ENCODE peak calls at places on chromosomes 6 and 20, in ten cellular contexts. One of them, this sample, is unnamed.

GRCh38 chr6:139871844-139872510 is 497.5 kb upstream of the CITED2 start:
- DNase-seq in breast epithelium: no peak
- DNase-seq in NCI-H345: no peak
- DNase-seq in HS-27A: no peak
- DNase-seq in T-helper 2 cell: no peak
- DNase-seq in upper lobe of right lung: no peak
- DNase-seq in GOT3: no peak
- DNase-seq in NCI-H2081: no peak
- DNase-seq in stimulated activated CD8-positive, alpha-beta memory T cell treated with anti-CD3 and anti-CD28 coated beads, Interleukin-12 subunit alpha, Interleukin-12 subunit beta, amount 100 ng/mL, for 4 hours: no peak
- DNase-seq in left kidney: peak
- DNase-seq in this sample: no peak

GRCh38 chr6:131182991-131183425 is 47.7 kb downstream of the AKAP7 start:
- DNase-seq in breast epithelium: no peak
- DNase-seq in NCI-H345: no peak
- DNase-seq in HS-27A: no peak
- DNase-seq in T-helper 2 cell: no peak
- DNase-seq in upper lobe of right lung: no peak
- DNase-seq in GOT3: no peak
- DNase-seq in NCI-H2081: no peak
- DNase-seq in stimulated activated CD8-positive, alpha-beta memory T cell treated with anti-CD3 and anti-CD28 coated beads, Interleukin-12 subunit alpha, Interleukin-12 subunit beta, amount 100 ng/mL, for 4 hours: no peak
- DNase-seq in left kidney: peak
- DNase-seq in this sample: no peak

GRCh38 chr6:85390105-85390728 is 59.7 kb upstream of the NT5E start:
- DNase-seq in breast epithelium: no peak
- DNase-seq in NCI-H345: no peak
- DNase-seq in HS-27A: no peak
- DNase-seq in T-helper 2 cell: no peak
- DNase-seq in upper lobe of right lung: no peak
- DNase-seq in GOT3: no peak
- DNase-seq in NCI-H2081: no peak
- DNase-seq in stimulated activated CD8-positive, alpha-beta memory T cell treated with anti-CD3 and anti-CD28 coated beads, Interleukin-12 subunit alpha, Interleukin-12 subunit beta, amount 100 ng/mL, for 4 hours: no peak
- DNase-seq in left kidney: no peak
- DNase-seq in this sample: no peak

GRCh38 chr6:109124219-109124618 is 28.9 kb downstream of the CEP57L1 start:
- DNase-seq in breast epithelium: no peak
- DNase-seq in NCI-H345: no peak
- DNase-seq in HS-27A: no peak
- DNase-seq in T-helper 2 cell: no peak
- DNase-seq in upper lobe of right lung: no peak
- DNase-seq in GOT3: no peak
- DNase-seq in NCI-H2081: no peak
- DNase-seq in stimulated activated CD8-positive, alpha-beta memory T cell treated with anti-CD3 and anti-CD28 coated beads, Interleukin-12 subunit alpha, Interleukin-12 subunit beta, amount 100 ng/mL, for 4 hours: no peak
- DNase-seq in left kidney: no peak
- DNase-seq in this sample: no peak

GRCh38 chr6:2404211-2404929 is 159.0 kb upstream of the GMDS start:
- DNase-seq in breast epithelium: no peak
- DNase-seq in NCI-H345: no peak
- DNase-seq in HS-27A: no peak
- DNase-seq in T-helper 2 cell: no peak
- DNase-seq in upper lobe of right lung: no peak
- DNase-seq in GOT3: no peak
- DNase-seq in NCI-H2081: no peak
- DNase-seq in stimulated activated CD8-positive, alpha-beta memory T cell treated with anti-CD3 and anti-CD28 coated beads, Interleukin-12 subunit alpha, Interleukin-12 subunit beta, amount 100 ng/mL, for 4 hours: no peak
- DNase-seq in left kidney: no peak
- DNase-seq in this sample: no peak

GRCh38 chr6:3209114-3210023 is 18.1 kb downstream of the TUBB2B start:
- DNase-seq in breast epithelium: no peak
- DNase-seq in NCI-H345: peak
- DNase-seq in HS-27A: no peak
- DNase-seq in T-helper 2 cell: peak
- DNase-seq in upper lobe of right lung: no peak
- DNase-seq in GOT3: peak
- DNase-seq in NCI-H2081: no peak
- DNase-seq in stimulated activated CD8-positive, alpha-beta memory T cell treated with anti-CD3 and anti-CD28 coated beads, Interleukin-12 subunit alpha, Interleukin-12 subunit beta, amount 100 ng/mL, for 4 hours: no peak
- DNase-seq in left kidney: peak
- DNase-seq in this sample: no peak

GRCh38 chr6:42572523-42572922 is 8.7 kb downstream of the UBR2 start:
- DNase-seq in breast epithelium: no peak
- DNase-seq in NCI-H345: no peak
- DNase-seq in HS-27A: no peak
- DNase-seq in T-helper 2 cell: no peak
- DNase-seq in upper lobe of right lung: no peak
- DNase-seq in GOT3: no peak
- DNase-seq in NCI-H2081: no peak
- DNase-seq in stimulated activated CD8-positive, alpha-beta memory T cell treated with anti-CD3 and anti-CD28 coated beads, Interleukin-12 subunit alpha, Interleukin-12 subunit beta, amount 100 ng/mL, for 4 hours: no peak
- DNase-seq in left kidney: peak
- DNase-seq in this sample: no peak

GRCh38 chr20:10565191-10565921 is 108.4 kb downstream of the JAG1 start:
- DNase-seq in breast epithelium: no peak
- DNase-seq in NCI-H345: no peak
- DNase-seq in HS-27A: no peak
- DNase-seq in T-helper 2 cell: no peak
- DNase-seq in upper lobe of right lung: no peak
- DNase-seq in GOT3: no peak
- DNase-seq in NCI-H2081: no peak
- DNase-seq in stimulated activated CD8-positive, alpha-beta memory T cell treated with anti-CD3 and anti-CD28 coated beads, Interleukin-12 subunit alpha, Interleukin-12 subunit beta, amount 100 ng/mL, for 4 hours: no peak
- DNase-seq in left kidney: no peak
- DNase-seq in this sample: no peak

GRCh38 chr6:145814501-145815350 is at the start of gene FBXO30:
- DNase-seq in breast epithelium: peak
- DNase-seq in NCI-H345: peak
- DNase-seq in HS-27A: peak
- DNase-seq in T-helper 2 cell: peak
- DNase-seq in upper lobe of right lung: peak
- DNase-seq in GOT3: peak
- DNase-seq in NCI-H2081: peak
- DNase-seq in stimulated activated CD8-positive, alpha-beta memory T cell treated with anti-CD3 and anti-CD28 coated beads, Interleukin-12 subunit alpha, Interleukin-12 subunit beta, amount 100 ng/mL, for 4 hours: peak
- DNase-seq in left kidney: peak
- DNase-seq in this sample: peak

GRCh38 chr20:11849270-11849920 is 68.3 kb upstream of the BTBD3 start:
- DNase-seq in breast epithelium: no peak
- DNase-seq in NCI-H345: peak
- DNase-seq in HS-27A: peak
- DNase-seq in T-helper 2 cell: no peak
- DNase-seq in upper lobe of right lung: no peak
- DNase-seq in GOT3: no peak
- DNase-seq in NCI-H2081: peak
- DNase-seq in stimulated activated CD8-positive, alpha-beta memory T cell treated with anti-CD3 and anti-CD28 coated beads, Interleukin-12 subunit alpha, Interleukin-12 subunit beta, amount 100 ng/mL, for 4 hours: no peak
- DNase-seq in left kidney: peak
- DNase-seq in this sample: peak

GRCh38 chr6:6665505-6665904 is 77.0 kb downstream of the LY86 start:
- DNase-seq in breast epithelium: no peak
- DNase-seq in NCI-H345: no peak
- DNase-seq in HS-27A: no peak
- DNase-seq in T-helper 2 cell: no peak
- DNase-seq in upper lobe of right lung: no peak
- DNase-seq in GOT3: no peak
- DNase-seq in NCI-H2081: no peak
- DNase-seq in stimulated activated CD8-positive, alpha-beta memory T cell treated with anti-CD3 and anti-CD28 coated beads, Interleukin-12 subunit alpha, Interleukin-12 subunit beta, amount 100 ng/mL, for 4 hours: no peak
- DNase-seq in left kidney: peak
- DNase-seq in this sample: no peak

GRCh38 chr20:44979090-44979621 is 12.8 kb downstream of the STK4 start:
- DNase-seq in breast epithelium: no peak
- DNase-seq in NCI-H345: no peak
- DNase-seq in HS-27A: no peak
- DNase-seq in T-helper 2 cell: peak
- DNase-seq in upper lobe of right lung: no peak
- DNase-seq in GOT3: no peak
- DNase-seq in NCI-H2081: no peak
- DNase-seq in stimulated activated CD8-positive, alpha-beta memory T cell treated with anti-CD3 and anti-CD28 coated beads, Interleukin-12 subunit alpha, Interleukin-12 subunit beta, amount 100 ng/mL, for 4 hours: no peak
- DNase-seq in left kidney: no peak
- DNase-seq in this sample: no peak

GRCh38 chr6:6825986-6826901 is 237.7 kb downstream of the LY86 start:
- DNase-seq in breast epithelium: no peak
- DNase-seq in NCI-H345: peak
- DNase-seq in HS-27A: no peak
- DNase-seq in T-helper 2 cell: no peak
- DNase-seq in upper lobe of right lung: peak
- DNase-seq in GOT3: no peak
- DNase-seq in NCI-H2081: no peak
- DNase-seq in stimulated activated CD8-positive, alpha-beta memory T cell treated with anti-CD3 and anti-CD28 coated beads, Interleukin-12 subunit alpha, Interleukin-12 subunit beta, amount 100 ng/mL, for 4 hours: no peak
- DNase-seq in left kidney: peak
- DNase-seq in this sample: no peak

GRCh38 chr20:37500311-37500710 is 20.7 kb upstream of the NNAT start:
- DNase-seq in breast epithelium: no peak
- DNase-seq in NCI-H345: peak
- DNase-seq in HS-27A: no peak
- DNase-seq in T-helper 2 cell: no peak
- DNase-seq in upper lobe of right lung: no peak
- DNase-seq in GOT3: no peak
- DNase-seq in NCI-H2081: no peak
- DNase-seq in stimulated activated CD8-positive, alpha-beta memory T cell treated with anti-CD3 and anti-CD28 coated beads, Interleukin-12 subunit alpha, Interleukin-12 subunit beta, amount 100 ng/mL, for 4 hours: no peak
- DNase-seq in left kidney: no peak
- DNase-seq in this sample: no peak

GRCh38 chr6:155185544-155185943 is 78.3 kb upstream of the CLDN20 start:
- DNase-seq in breast epithelium: no peak
- DNase-seq in NCI-H345: peak
- DNase-seq in HS-27A: no peak
- DNase-seq in T-helper 2 cell: no peak
- DNase-seq in upper lobe of right lung: no peak
- DNase-seq in GOT3: no peak
- DNase-seq in NCI-H2081: no peak
- DNase-seq in stimulated activated CD8-positive, alpha-beta memory T cell treated with anti-CD3 and anti-CD28 coated beads, Interleukin-12 subunit alpha, Interleukin-12 subunit beta, amount 100 ng/mL, for 4 hours: no peak
- DNase-seq in left kidney: peak
- DNase-seq in this sample: no peak

GRCh38 chr6:110545081-110545872 is 68.9 kb upstream of the SLC22A16 start:
- DNase-seq in breast epithelium: no peak
- DNase-seq in NCI-H345: no peak
- DNase-seq in HS-27A: no peak
- DNase-seq in T-helper 2 cell: no peak
- DNase-seq in upper lobe of right lung: no peak
- DNase-seq in GOT3: no peak
- DNase-seq in NCI-H2081: no peak
- DNase-seq in stimulated activated CD8-positive, alpha-beta memory T cell treated with anti-CD3 and anti-CD28 coated beads, Interleukin-12 subunit alpha, Interleukin-12 subunit beta, amount 100 ng/mL, for 4 hours: no peak
- DNase-seq in left kidney: no peak
- DNase-seq in this sample: no peak

GRCh38 chr20:61569836-61570235 is 317.8 kb downstream of the CDH4 start:
- DNase-seq in breast epithelium: no peak
- DNase-seq in NCI-H345: no peak
- DNase-seq in HS-27A: no peak
- DNase-seq in T-helper 2 cell: no peak
- DNase-seq in upper lobe of right lung: no peak
- DNase-seq in GOT3: no peak
- DNase-seq in NCI-H2081: no peak
- DNase-seq in stimulated activated CD8-positive, alpha-beta memory T cell treated with anti-CD3 and anti-CD28 coated beads, Interleukin-12 subunit alpha, Interleukin-12 subunit beta, amount 100 ng/mL, for 4 hours: no peak
- DNase-seq in left kidney: peak
- DNase-seq in this sample: no peak

GRCh38 chr6:28982476-28983266 is 22.4 kb downstream of the ZNF311 start:
- DNase-seq in breast epithelium: no peak
- DNase-seq in NCI-H345: no peak
- DNase-seq in HS-27A: peak
- DNase-seq in T-helper 2 cell: no peak
- DNase-seq in upper lobe of right lung: no peak
- DNase-seq in GOT3: no peak
- DNase-seq in NCI-H2081: no peak
- DNase-seq in stimulated activated CD8-positive, alpha-beta memory T cell treated with anti-CD3 and anti-CD28 coated beads, Interleukin-12 subunit alpha, Interleukin-12 subunit beta, amount 100 ng/mL, for 4 hours: no peak
- DNase-seq in left kidney: peak
- DNase-seq in this sample: peak

GRCh38 chr20:63224272-63225081 is 8.5 kb upstream of the YTHDF1 start:
- DNase-seq in breast epithelium: no peak
- DNase-seq in NCI-H345: peak
- DNase-seq in HS-27A: peak
- DNase-seq in T-helper 2 cell: no peak
- DNase-seq in upper lobe of right lung: peak
- DNase-seq in GOT3: no peak
- DNase-seq in NCI-H2081: peak
- DNase-seq in stimulated activated CD8-positive, alpha-beta memory T cell treated with anti-CD3 and anti-CD28 coated beads, Interleukin-12 subunit alpha, Interleukin-12 subunit beta, amount 100 ng/mL, for 4 hours: no peak
- DNase-seq in left kidney: peak
- DNase-seq in this sample: no peak

GRCh38 chr6:123909989-123910388 is 106.3 kb downstream of the NKAIN2 start:
- DNase-seq in breast epithelium: no peak
- DNase-seq in NCI-H345: peak
- DNase-seq in HS-27A: no peak
- DNase-seq in T-helper 2 cell: no peak
- DNase-seq in upper lobe of right lung: no peak
- DNase-seq in GOT3: no peak
- DNase-seq in NCI-H2081: peak
- DNase-seq in stimulated activated CD8-positive, alpha-beta memory T cell treated with anti-CD3 and anti-CD28 coated beads, Interleukin-12 subunit alpha, Interleukin-12 subunit beta, amount 100 ng/mL, for 4 hours: no peak
- DNase-seq in left kidney: no peak
- DNase-seq in this sample: no peak

GRCh38 chr20:57335392-57335791 is 5.8 kb downstream of the SPO11 start:
- DNase-seq in breast epithelium: no peak
- DNase-seq in NCI-H345: no peak
- DNase-seq in HS-27A: no peak
- DNase-seq in T-helper 2 cell: no peak
- DNase-seq in upper lobe of right lung: no peak
- DNase-seq in GOT3: no peak
- DNase-seq in NCI-H2081: no peak
- DNase-seq in stimulated activated CD8-positive, alpha-beta memory T cell treated with anti-CD3 and anti-CD28 coated beads, Interleukin-12 subunit alpha, Interleukin-12 subunit beta, amount 100 ng/mL, for 4 hours: no peak
- DNase-seq in left kidney: peak
- DNase-seq in this sample: no peak

GRCh38 chr6:25217275-25217674 is 61.9 kb upstream of the CARMIL1 start:
- DNase-seq in breast epithelium: no peak
- DNase-seq in NCI-H345: no peak
- DNase-seq in HS-27A: no peak
- DNase-seq in T-helper 2 cell: no peak
- DNase-seq in upper lobe of right lung: no peak
- DNase-seq in GOT3: no peak
- DNase-seq in NCI-H2081: no peak
- DNase-seq in stimulated activated CD8-positive, alpha-beta memory T cell treated with anti-CD3 and anti-CD28 coated beads, Interleukin-12 subunit alpha, Interleukin-12 subunit beta, amount 100 ng/mL, for 4 hours: no peak
- DNase-seq in left kidney: no peak
- DNase-seq in this sample: no peak

GRCh38 chr20:62719250-62719945 is 10.8 kb downstream of the NTSR1 start:
- DNase-seq in breast epithelium: no peak
- DNase-seq in NCI-H345: no peak
- DNase-seq in HS-27A: no peak
- DNase-seq in T-helper 2 cell: no peak
- DNase-seq in upper lobe of right lung: no peak
- DNase-seq in GOT3: no peak
- DNase-seq in NCI-H2081: no peak
- DNase-seq in stimulated activated CD8-positive, alpha-beta memory T cell treated with anti-CD3 and anti-CD28 coated beads, Interleukin-12 subunit alpha, Interleukin-12 subunit beta, amount 100 ng/mL, for 4 hours: no peak
- DNase-seq in left kidney: no peak
- DNase-seq in this sample: no peak

GRCh38 chr6:88311561-88311960 is 145.4 kb upstream of the CNR1 start:
- DNase-seq in breast epithelium: no peak
- DNase-seq in NCI-H345: no peak
- DNase-seq in HS-27A: no peak
- DNase-seq in T-helper 2 cell: no peak
- DNase-seq in upper lobe of right lung: no peak
- DNase-seq in GOT3: no peak
- DNase-seq in NCI-H2081: no peak
- DNase-seq in stimulated activated CD8-positive, alpha-beta memory T cell treated with anti-CD3 and anti-CD28 coated beads, Interleukin-12 subunit alpha, Interleukin-12 subunit beta, amount 100 ng/mL, for 4 hours: no peak
- DNase-seq in left kidney: no peak
- DNase-seq in this sample: no peak

GRCh38 chr20:49230021-49230420 is 10.8 kb downstream of the DDX27 start:
- DNase-seq in breast epithelium: no peak
- DNase-seq in NCI-H345: peak
- DNase-seq in HS-27A: no peak
- DNase-seq in T-helper 2 cell: no peak
- DNase-seq in upper lobe of right lung: no peak
- DNase-seq in GOT3: no peak
- DNase-seq in NCI-H2081: peak
- DNase-seq in stimulated activated CD8-positive, alpha-beta memory T cell treated with anti-CD3 and anti-CD28 coated beads, Interleukin-12 subunit alpha, Interleukin-12 subunit beta, amount 100 ng/mL, for 4 hours: no peak
- DNase-seq in left kidney: no peak
- DNase-seq in this sample: no peak

GRCh38 chr6:30264731-30265130 is 51.5 kb upstream of the TRIM26 start:
- DNase-seq in breast epithelium: no peak
- DNase-seq in NCI-H345: no peak
- DNase-seq in HS-27A: no peak
- DNase-seq in T-helper 2 cell: no peak
- DNase-seq in upper lobe of right lung: no peak
- DNase-seq in GOT3: no peak
- DNase-seq in NCI-H2081: no peak
- DNase-seq in stimulated activated CD8-positive, alpha-beta memory T cell treated with anti-CD3 and anti-CD28 coated beads, Interleukin-12 subunit alpha, Interleukin-12 subunit beta, amount 100 ng/mL, for 4 hours: no peak
- DNase-seq in left kidney: no peak
- DNase-seq in this sample: no peak

This sample was measured in DMS 273 treated with DMSO at 0.1 percent for 48 hours.